ENCODE peak calls at places on chromosomes 2 and 18, in seven cellular contexts. V is breast epithelium, R is skeletal muscle cell, S is HEK293T, J is NCI-H1417 treated with DMSO at 0.1 percent for 48 hours, B is upper lobe of left lung, Q is adrenal gland. W is an unnamed sample.

GRCh38 chr18:1648715-1649114 is 744.0 kb downstream of the ADCYAP1 start:
- DNase-seq in V (no peak), R (no peak), S (no peak), J (no peak), B (no peak), Q (no peak), W (no peak)

GRCh38 chr2:35080231-35080905 is 1275.2 kb upstream of the CRIM1 start:
- DNase-seq in V (no peak), R (peak; percentile 37), S (no peak), J (no peak), B (no peak), Q (no peak), W (no peak)

GRCh38 chr2:25361261-25362048 is 19.7 kb upstream of the DNMT3A start:
- DNase-seq in V (no peak), R (no peak), S (no peak), J (no peak), B (no peak), Q (no peak), W (no peak)

GRCh38 chr2:74436804-74437695 is 4.7 kb downstream of the RTKN start:
- DNase-seq in V (no peak), R (no peak), S (no peak), J (no peak), B (no peak), Q (no peak), W (no peak)

GRCh38 chr2:230796280-230796862 is 68.4 kb upstream of the ITM2C start:
- DNase-seq in V (no peak), R (no peak), S (no peak), J (no peak), B (no peak), Q (no peak), W (no peak)

GRCh38 chr2:26352892-26353291 is 6.3 kb upstream of the ADGRF3 start:
- DNase-seq in V (no peak), R (no peak), S (no peak), J (no peak), B (no peak), Q (no peak), W (no peak)

GRCh38 chr18:63261029-63261428 is 58.5 kb downstream of the BCL2 start:
- DNase-seq in V (no peak), R (no peak), S (no peak), J (no peak), B (no peak), Q (no peak), W (no peak)

GRCh38 chr2:174340400-174341300 is 5.9 kb downstream of the SP9 start:
- DNase-seq in V (no peak), R (no peak), S (no peak), J (no peak), B (peak; percentile 87), Q (no peak), W (no peak)

GRCh38 chr2:128347701-128348504 is 29.2 kb upstream of the HS6ST1 start:
- DNase-seq in V (peak; percentile 93), R (peak; percentile 24), S (no peak), J (no peak), B (no peak), Q (peak; percentile 69), W (peak; percentile 89)

GRCh38 chr2:137287934-137288639 is 522.7 kb downstream of the THSD7B start:
- DNase-seq in V (no peak), R (no peak), S (no peak), J (no peak), B (no peak), Q (no peak), W (no peak)

GRCh38 chr18:78976697-78977626 is 2.7 kb upstream of the SALL3 start:
- DNase-seq in V (no peak), R (no peak), S (no peak), J (no peak), B (peak; percentile 56), Q (no peak), W (no peak)

GRCh38 chr2:238389985-238390682 is 36.6 kb upstream of the ASB1 start:
- DNase-seq in V (peak; percentile 64), R (no peak), S (no peak), J (peak; percentile 52), B (no peak), Q (no peak), W (no peak)

GRCh38 chr2:127134235-127134634 is 27.3 kb upstream of the BIN1 start:
- DNase-seq in V (no peak), R (no peak), S (peak; percentile 6), J (no peak), B (no peak), Q (no peak), W (no peak)

GRCh38 chr2:46446871-46447568 is 32.3 kb upstream of the TMEM247 start:
- DNase-seq in V (no peak), R (no peak), S (no peak), J (no peak), B (no peak), Q (no peak), W (no peak)

GRCh38 chr2:70668432-70668831 is 99.6 kb downstream of the ADD2 start:
- DNase-seq in V (no peak), R (no peak), S (no peak), J (no peak), B (no peak), Q (no peak), W (peak; percentile 36)

W was measured in lower leg skin.